ENCODE peak calls at places on chromosome 9, in four cellular contexts. M, E, G and T are unnamed samples.

GRCh38 chr9:99030082-99030481 is 74.8 kb upstream of the TGFBR1 start:
- DNase-seq in G (no peak), E (no peak), M (no peak), T (no peak)

GRCh38 chr9:35749515-35750255 is 598 bp downstream of the RGP1 start:
- DNase-seq in M (peak; percentile 45), E (peak; percentile 19), G (no peak), T (peak; percentile 37)

GRCh38 chr9:79408617-79409016 is 163.1 kb upstream of the TLE4 start:
- DNase-seq in G (no peak), E (no peak), M (no peak), T (no peak)

GRCh38 chr9:136437430-136437829 is 2.2 kb downstream of the INPP5E start:
- DNase-seq in G (no peak), E (no peak), M (no peak), T (no peak)

GRCh38 chr9:83043583-83043982 is 19.4 kb downstream of the RASEF start:
- DNase-seq in E (no peak), M (no peak), G (no peak), T (no peak)

GRCh38 chr9:6215562-6215961 is at the start of gene IL33:
- DNase-seq in E (no peak), M (peak; percentile 27), G (no peak), T (no peak)

GRCh38 chr9:21591221-21592062 is 109.3 kb upstream of the IFNE start:
- DNase-seq in E (no peak), G (peak; percentile 77), M (peak; percentile 20), T (peak; percentile 23)

GRCh38 chr9:112064871-112065270 is 110.2 kb downstream of the SUSD1 start:
- DNase-seq in M (no peak), E (no peak), G (no peak), T (no peak)

GRCh38 chr9:75462866-75463265 is 374.6 kb downstream of the OSTF1 start:
- DNase-seq in M (no peak), G (no peak), E (no peak), T (no peak)

GRCh38 chr9:120369608-120370220 is 210.3 kb downstream of the CDK5RAP2 start:
- DNase-seq in E (no peak), G (no peak), M (no peak), T (no peak)

GRCh38 chr9:23822331-23823169 is 3.5 kb downstream of the ELAVL2 start:
- DNase-seq in E (no peak), M (no peak), G (no peak), T (peak; percentile 70)

GRCh38 chr9:133812077-133812868 is 74.1 kb upstream of the SARDH start:
- DNase-seq in E (no peak), M (no peak), G (no peak), T (no peak)

GRCh38 chr9:89738137-89738932 is 133.5 kb downstream of the GADD45G start:
- DNase-seq in G (peak; percentile 30), M (no peak), E (no peak), T (peak; percentile 25)

GRCh38 chr9:91954841-91955471 is 4.9 kb upstream of the ROR2 start:
- DNase-seq in M (peak; percentile 78), E (peak; percentile 31), G (peak; percentile 72), T (peak; percentile 79)

GRCh38 chr9:445033-445432 is 230.4 kb downstream of the DOCK8 start:
- DNase-seq in E (no peak), G (no peak), M (peak; percentile 24), T (no peak)

GRCh38 chr9:79210541-79211243 is 361.1 kb upstream of the TLE4 start:
- DNase-seq in G (no peak), E (no peak), M (no peak), T (no peak)

GRCh38 chr9:101536938-101537337 is 3.3 kb downstream of the RNF20 start:
- DNase-seq in G (peak; percentile 39), M (no peak), E (no peak), T (peak; percentile 40)

GRCh38 chr9:36992501-36993316 is 41.4 kb downstream of the PAX5 start:
- DNase-seq in E (no peak), M (no peak), G (no peak), T (no peak)

GRCh38 chr9:133787749-133788015 is 49.5 kb upstream of the SARDH start:
- DNase-seq in M (no peak), G (peak; percentile 69), E (peak; percentile 82), T (peak; percentile 73)

GRCh38 chr9:21015122-21015815 is 16.2 kb downstream of the HACD4 start:
- DNase-seq in M (no peak), E (no peak), G (no peak), T (no peak)

GRCh38 chr9:107043886-107044285 is 180.9 kb downstream of the ZNF462 start:
- DNase-seq in M (no peak), G (peak; percentile 52), E (no peak), T (no peak)

GRCh38 chr9:5917888-5918287 is 27.2 kb downstream of the MLANA start:
- DNase-seq in M (no peak), G (no peak), E (no peak), T (no peak)